ENCODE peak calls at places on chromosomes 11 and 22, in five cellular contexts. T is effector memory CD4-positive, alpha-beta T cell; F is CD8-positive, alpha-beta memory T cell; I is endothelial cell of umbilical vein; C is cardiac muscle cell. M is an unnamed sample.

GRCh38 chr11:70048279-70049024 is 29.7 kb upstream of the ANO1 start:
- DNase-seq in T (no peak), F (no peak), I (no peak), C (peak), M (no peak)

GRCh38 chr11:44700009-44700408 is 26.8 kb upstream of the TSPAN18 start:
- DNase-seq in T (no peak), F (no peak), I (no peak), C (peak), M (no peak)

GRCh38 chr22:23751441-23751996 is 607 bp upstream of the ZNF70 start:
- DNase-seq in T (no peak), F (no peak), I (no peak), C (peak), M (peak)

GRCh38 chr11:6604081-6604626 is 580 bp downstream of the ILK start:
- DNase-seq in T (peak), F (peak), I (peak), C (peak), M (peak)

GRCh38 chr11:114151631-114152030 is 92.1 kb downstream of the ZBTB16 start:
- DNase-seq in T (no peak), F (no peak), I (no peak), C (no peak), M (no peak)

GRCh38 chr22:47151490-47151889 is 389.0 kb downstream of the TBC1D22A start:
- DNase-seq in T (no peak), F (no peak), I (peak), C (no peak), M (peak)

GRCh38 chr11:28674432-28675076 is 566.4 kb downstream of the METTL15 start:
- DNase-seq in T (no peak), F (no peak), I (peak), C (peak), M (peak)

GRCh38 chr11:12862761-12863469 is 146.2 kb upstream of the RASSF10 start:
- DNase-seq in T (no peak), F (no peak), I (peak), C (peak), M (peak)

GRCh38 chr22:39515266-39516050 is 4.9 kb upstream of the ATF4 start:
- DNase-seq in T (no peak), F (no peak), I (no peak), C (no peak), M (no peak)

GRCh38 chr11:61297741-61298140 is 2.6 kb upstream of the VWCE start:
- DNase-seq in T (no peak), F (no peak), I (peak), C (no peak), M (peak)
- H3K27ac ChIP-seq in T (no peak), F (no peak), I (peak), C (no peak), M (peak)

DNA sequence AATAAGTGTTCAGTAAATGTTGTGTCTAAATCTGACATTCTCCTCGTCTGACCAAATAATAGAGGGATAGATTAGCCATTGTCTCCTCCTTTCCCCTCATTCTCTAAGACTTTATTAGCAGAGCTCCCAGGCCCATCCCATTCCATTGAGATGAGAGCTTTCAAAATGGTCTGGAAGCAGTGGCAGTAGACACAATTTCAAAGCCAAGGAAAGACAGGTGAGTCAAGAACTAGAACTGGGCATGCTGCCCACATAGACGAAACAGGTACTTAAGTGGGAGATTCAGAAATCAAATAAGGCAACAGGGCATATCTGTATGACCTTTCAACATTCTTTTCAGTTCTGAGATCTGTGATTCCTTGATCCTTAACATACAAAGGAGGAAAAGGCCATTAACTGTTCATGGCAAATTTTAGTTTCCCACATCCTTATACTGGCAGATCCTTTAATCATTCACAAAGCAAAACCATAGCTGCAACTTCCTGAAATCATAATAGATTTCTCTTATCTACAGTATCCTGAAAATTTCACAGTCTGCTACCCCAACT is 96.6 kb upstream of the KCNA4 start:
- DNase-seq in T (no peak), F (no peak), I (no peak), C (no peak), M (no peak)
- H3K27ac ChIP-seq in T (no peak), F (no peak), I (no peak), C (no peak), M (no peak)

GRCh38 chr22:36419912-36420882 is 32.4 kb upstream of the MYH9 start:
- DNase-seq in T (no peak), F (no peak), I (no peak), C (no peak), M (no peak)
- H3K27ac ChIP-seq in T (no peak), F (no peak), I (no peak), C (peak), M (peak)

GRCh38 chr22:49947296-49947622 is 13.3 kb upstream of the PIM3 start:
- DNase-seq in T (no peak), F (no peak), I (no peak), C (no peak), M (no peak)
- H3K27ac ChIP-seq in T (no peak), F (no peak), I (no peak), C (no peak), M (no peak)

DNA sequence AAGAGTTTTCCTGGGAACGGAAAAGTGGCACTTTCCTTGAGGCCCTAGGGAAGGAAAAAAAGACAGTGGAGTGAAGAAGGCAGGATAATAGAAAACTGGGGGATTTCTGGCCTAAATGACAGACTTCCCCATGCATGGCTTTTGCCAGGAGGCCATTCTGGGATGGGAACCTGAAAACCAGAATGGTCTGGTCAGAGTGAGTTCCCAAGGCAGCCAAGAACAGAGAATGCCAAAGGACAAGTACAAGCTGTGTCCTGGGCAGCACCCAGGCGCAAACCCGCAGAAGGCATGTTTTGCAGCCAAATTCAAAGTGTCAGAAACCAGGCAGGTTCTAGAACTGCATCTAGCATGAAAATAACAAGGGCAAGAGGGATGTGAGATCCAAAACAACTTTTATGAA is 162.4 kb downstream of the SPON1 start:
- DNase-seq in T (no peak), F (no peak), I (no peak), C (no peak), M (no peak)
- H3K27ac ChIP-seq in T (no peak), F (no peak), I (no peak), C (no peak), M (no peak)

GRCh38 chr11:62123669-62124185 is at the start of gene INCENP:
- DNase-seq in T (peak), F (peak), I (peak), C (peak), M (peak)
- H3K27ac ChIP-seq in T (peak), F (peak), I (peak), C (peak), M (peak)

GRCh38 chr11:24762076-24762475 is 265.2 kb downstream of the LUZP2 start:
- DNase-seq in T (no peak), F (no peak), I (no peak), C (no peak), M (no peak)
- H3K27ac ChIP-seq in T (no peak), F (no peak), I (no peak), C (no peak), M (no peak)

DNA sequence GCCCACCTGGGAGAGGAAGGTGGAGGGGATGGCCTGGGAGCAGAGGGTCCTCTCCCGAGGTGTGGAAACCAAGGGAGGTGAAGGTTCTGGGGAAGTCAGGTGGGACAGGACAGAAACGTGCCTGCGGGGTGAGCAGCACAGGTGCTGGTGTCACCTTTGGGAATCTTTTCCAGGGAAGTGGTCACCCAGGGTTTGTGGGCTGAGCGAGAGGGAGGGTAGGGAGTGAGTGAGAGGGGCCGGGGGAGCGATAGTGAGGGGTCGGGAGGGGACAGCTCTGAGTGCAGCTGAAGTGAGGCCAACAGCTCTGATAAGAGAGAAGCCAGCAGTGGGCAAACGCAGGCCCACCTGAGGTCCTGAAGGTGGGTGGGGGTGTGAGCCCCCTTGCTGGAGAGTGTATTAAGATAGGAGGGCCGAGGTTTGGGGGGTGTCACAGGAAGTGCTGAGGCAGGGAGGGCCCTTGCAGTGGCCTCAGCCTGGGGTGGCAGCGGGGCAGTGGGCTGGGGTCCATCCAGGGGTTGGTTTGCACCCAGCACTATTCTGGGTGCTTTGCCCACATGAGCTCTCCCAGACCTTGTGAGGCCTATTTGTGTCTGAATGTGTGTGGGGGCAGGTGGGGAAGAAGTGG is 1.6 kb upstream of the SHANK3 start:
- DNase-seq in T (no peak), F (no peak), I (no peak), C (no peak), M (no peak)
- H3K27ac ChIP-seq in T (no peak), F (no peak), I (peak), C (no peak), M (no peak)

GRCh38 chr11:833114-833791 is 501 bp downstream of the CD151 start:
- DNase-seq in T (no peak), F (no peak), I (peak), C (peak), M (no peak)
- H3K27ac ChIP-seq in T (no peak), F (peak), I (peak), C (peak), M (peak)